ENCODE peak calls at places on chromosomes 13 and 19, in four cellular contexts. S is tibial artery, R is adrenal gland, P is SJSA1. Z is an unnamed sample. For H3K4me1, the result is how much of the 10 kb centered on the place peaks cover.

GRCh38 chr19:18814063-18814462 is 17.7 kb upstream of the UPF1 start:
- DNase-seq in S (peak), P (no peak), R (no peak), Z (peak)

GRCh38 chr13:51624207-51624606 is 39.9 kb downstream of the WDFY2 start:
- DNase-seq in R (no peak), P (no peak), S (no peak), Z (no peak)

GRCh38 chr19:49118565-49119410 is at the start of gene C19orf73:
- DNase-seq in R (peak), S (peak), P (peak), Z (peak)

GRCh38 chr13:20416223-20416622 is 109.4 kb downstream of the CRYL1 start:
- DNase-seq in R (no peak), S (no peak), P (no peak), Z (no peak)

GRCh38 chr13:101267656-101268055 is 148.7 kb downstream of the NALCN start:
- DNase-seq in R (no peak), P (no peak), S (no peak), Z (no peak)

GRCh38 chr13:39600766-39601165 is 2.2 kb downstream of the LHFPL6 start:
- DNase-seq in S (peak), P (no peak), R (no peak), Z (no peak)

GRCh38 chr19:45492627-45493470 is 4.0 kb downstream of the RTN2 start:
- DNase-seq in S (peak), R (no peak), P (peak), Z (peak)

GRCh38 chr13:111879719-111880118 is 187.2 kb upstream of the SOX1 start:
- DNase-seq in P (no peak), R (no peak), S (no peak), Z (no peak)

GRCh38 chr13:51639171-51639570 is 54.9 kb downstream of the WDFY2 start:
- DNase-seq in P (peak), S (no peak), R (no peak), Z (no peak)

GRCh38 chr13:99018418-99019180 is 40.7 kb upstream of the DOCK9 start:
- DNase-seq in R (no peak), S (no peak), P (peak), Z (no peak)

GRCh38 chr19:13026478-13026999 is 31.3 kb downstream of the NFIX start:
- DNase-seq in R (no peak), S (no peak), P (peak), Z (peak)

GRCh38 chr13:60260440-60260839 is 96.7 kb upstream of the DIAPH3 start:
- DNase-seq in S (no peak), P (no peak), R (no peak), Z (no peak)

GRCh38 chr19:3146677-3147100 is 10.9 kb downstream of the GNA15 start:
- DNase-seq in P (no peak), S (no peak), R (no peak), Z (peak)

GRCh38 chr13:52968074-52968700 is 60.4 kb upstream of the OLFM4 start:
- DNase-seq in S (peak), P (peak), R (peak), Z (peak)

GRCh38 chr13:100848304-100848703 is 173.7 kb upstream of the TMTC4 start:
- DNase-seq in R (no peak), P (no peak), S (no peak), Z (no peak)

GRCh38 chr13:113754242-113754641 is 4.8 kb upstream of the TMEM255B start:
- DNase-seq in R (no peak), S (no peak), P (no peak), Z (no peak)

GRCh38 chr19:52110780-52111179 is 15.2 kb upstream of the ZNF841 start:
- DNase-seq in R (no peak), P (no peak), S (no peak), Z (no peak)

GRCh38 chr19:6521718-6522646 is 8.8 kb upstream of the TNFSF9 start:
- DNase-seq in P (no peak), S (no peak), R (no peak), Z (no peak)

GRCh38 chr19:16587031-16588023 is 15.1 kb upstream of the SLC35E1 start:
- DNase-seq in S (peak), P (no peak), R (no peak), Z (no peak)

GRCh38 chr13:49784886-49785570 is 7.5 kb downstream of the KPNA3 start:
- DNase-seq in R (no peak), P (no peak), S (no peak), Z (no peak)

GRCh38 chr19:31232871-31233270 is 116.4 kb downstream of the TSHZ3 start:
- DNase-seq in R (no peak), P (peak), S (no peak), Z (no peak)

GRCh38 chr19:18848860-18849661 is 17.3 kb downstream of the UPF1 start:
- DNase-seq in S (peak), R (no peak), P (no peak), Z (no peak)

GRCh38 chr19:40990972-40991381 is at the start of gene CYP2B6:
- DNase-seq in P (no peak), R (no peak), S (no peak), Z (no peak)

GRCh38 chr19:29795882-29796523 is 15.8 kb upstream of the CCNE1 start:
- DNase-seq in R (no peak), S (no peak), P (no peak), Z (no peak)

GRCh38 chr19:46772170-46773017 is 16.0 kb downstream of the SLC1A5 start:
- DNase-seq in R (no peak), P (no peak), S (no peak), Z (no peak)

GRCh38 chr13:52136763-52137162 is 7.9 kb upstream of the NEK5 start:
- DNase-seq in P (no peak), R (no peak), S (no peak), Z (no peak)

GRCh38 chr13:113153810-113154748 is 4.4 kb upstream of the PROZ start:
- DNase-seq in R (peak), S (peak), P (peak), Z (peak)

GRCh38 chr13:81726037-81726726 is 1385.3 kb upstream of the SPRY2 start:
- DNase-seq in R (no peak), S (no peak), P (no peak), Z (no peak)

GRCh38 chr19:58558066-58558622 is at the start of gene UBE2M:
- DNase-seq in S (peak), P (no peak), R (peak), Z (peak)

GRCh38 chr13:106911602-106912001 is 343.7 kb upstream of the ARGLU1 start:
- DNase-seq in R (no peak), P (no peak), S (no peak), Z (no peak)

GRCh38 chr13:98105929-98106336 is 37.0 kb upstream of the FARP1 start:
- DNase-seq in S (no peak), P (peak), R (no peak), Z (peak)

GRCh38 chr13:114118763-114119123 is 13.7 kb downstream of the RASA3 start:
- DNase-seq in P (peak), R (no peak), S (no peak), Z (peak)

GRCh38 chr19:45075215-45076028 is 856 bp downstream of the ZNF296 start:
- DNase-seq in R (no peak), S (peak), P (no peak), Z (peak)

GRCh38 chr19:5809053-5809452 is 4.2 kb downstream of the NRTN start:
- DNase-seq in P (no peak), S (no peak), R (no peak), Z (no peak)

GRCh38 chr19:46391296-46392251 is 21.8 kb downstream of the CCDC8 start:
- DNase-seq in R (no peak), S (no peak), P (no peak), Z (no peak)

GRCh38 chr13:46057251-46058015 is 4.9 kb upstream of the ZC3H13 start:
- DNase-seq in R (no peak), P (no peak), S (no peak), Z (peak)

GRCh38 chr13:43666403-43666802 is 120.4 kb downstream of the ENOX1 start:
- DNase-seq in P (no peak), S (no peak), R (no peak), Z (no peak)
- H3K4me1 ChIP-seq in P (under half), S (under half), R (under half), Z (under half)

GRCh38 chr13:30354481-30355404 is 47.4 kb upstream of the KATNAL1 start:
- DNase-seq in P (no peak), S (no peak), R (no peak), Z (peak)

GRCh38 chr13:30353601-30354000 is 46.2 kb upstream of the KATNAL1 start:
- DNase-seq in R (no peak), S (no peak), P (no peak), Z (no peak)

GRCh38 chr13:30353060-30353459 is 45.7 kb upstream of the KATNAL1 start:
- DNase-seq in P (no peak), S (no peak), R (no peak), Z (no peak)

GRCh38 chr13:30355405-30355741 is 48.0 kb upstream of the KATNAL1 start:
- DNase-seq in S (no peak), P (no peak), R (no peak), Z (peak)

DNA sequence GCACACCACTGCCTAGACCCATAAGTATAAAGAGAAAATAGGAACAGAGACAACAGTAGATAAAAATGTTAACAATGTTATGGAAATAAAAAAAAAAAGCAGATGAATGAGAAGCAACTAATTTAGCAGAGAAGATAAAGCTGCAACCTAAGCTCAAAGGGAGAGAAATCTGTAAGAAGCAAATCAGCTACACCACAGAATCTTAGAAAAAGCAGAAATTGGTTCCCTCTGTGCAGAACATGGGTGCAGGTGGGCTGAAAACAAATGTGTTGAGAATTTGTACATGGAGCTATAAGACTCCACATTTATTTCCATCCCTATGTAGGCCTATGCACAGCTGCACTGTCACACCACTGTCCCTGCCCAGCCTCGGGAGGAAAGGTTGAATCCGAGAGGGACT is 44.8 kb upstream of the KATNAL1 start:
- DNase-seq in P (no peak), S (no peak), R (no peak), Z (no peak)
- H3K4me1 ChIP-seq in P (under half), S (under half), R (under half), Z (under half)

DNA sequence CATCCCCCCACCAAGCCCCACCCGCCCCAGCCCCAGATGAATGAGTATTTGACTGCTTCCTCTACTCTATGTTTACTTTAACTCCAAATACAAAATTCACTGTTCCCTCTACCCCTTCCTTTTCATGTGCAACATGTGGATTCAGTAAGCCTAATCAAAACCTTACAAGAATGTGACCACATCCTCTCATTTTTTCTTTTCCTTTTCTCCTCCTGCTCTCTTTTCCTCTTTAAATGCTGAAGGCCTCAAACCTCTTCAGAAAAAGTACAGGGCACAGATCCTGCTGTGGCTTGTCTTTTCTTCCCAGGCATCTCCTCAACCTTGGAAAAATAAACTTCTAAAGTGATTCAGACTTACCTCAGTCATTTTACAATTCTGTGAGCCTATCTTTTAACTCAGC is 119.0 kb downstream of the MYCBP2 start:
- DNase-seq in R (no peak), S (no peak), P (peak), Z (no peak)
- H3K4me1 ChIP-seq in R (under half), S (under half), P (under half), Z (under half)

GRCh38 chr13:40996433-40997095 is 22.6 kb downstream of the ELF1 start:
- DNase-seq in S (no peak), P (no peak), R (no peak), Z (no peak)

GRCh38 chr13:41006296-41006695 is 12.8 kb downstream of the ELF1 start:
- DNase-seq in S (no peak), R (no peak), P (no peak), Z (no peak)

GRCh38 chr13:41004875-41005693 is 14.0 kb downstream of the ELF1 start:
- DNase-seq in S (no peak), R (no peak), P (no peak), Z (no peak)

GRCh38 chr13:41005709-41006108 is 13.4 kb downstream of the ELF1 start:
- DNase-seq in P (no peak), R (no peak), S (no peak), Z (no peak)

DNA sequence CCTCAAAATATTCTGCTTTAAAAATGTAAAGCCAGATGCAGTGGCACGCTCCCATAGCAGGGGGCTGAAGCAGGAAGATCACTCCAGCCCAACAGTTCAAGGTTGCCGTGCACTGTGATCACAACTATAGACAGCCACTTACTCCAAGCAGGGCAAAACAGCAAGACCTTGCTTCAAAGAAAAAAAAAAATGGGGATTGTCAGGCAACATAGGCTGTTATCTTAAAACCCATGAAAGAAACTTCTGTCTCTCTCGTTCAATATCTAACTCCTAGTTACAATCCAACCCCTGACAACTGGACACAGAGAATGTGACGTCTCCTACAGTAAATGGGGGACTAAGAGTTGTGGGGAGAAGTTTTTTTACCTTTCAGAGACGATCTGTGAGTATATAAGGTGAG is 17.4 kb downstream of the ELF1 start:
- DNase-seq in R (no peak), S (no peak), P (no peak), Z (no peak)
- H3K4me1 ChIP-seq in R (under half), S (under half), P (under half), Z (under half)